ENCODE peak calls at places on chromosomes 6 and 20, in nine cellular contexts. Q is EH; H is left cardiac atrium; I is natural killer cell; W is dorsolateral prefrontal cortex; F is GM23248; E is activated CD4-positive, alpha-beta T cell treated with anti-CD3 and anti-CD28 coated beads, Interleukin-2, amount 50 U/mL, for 1 hour; G is adrenal gland; Z is GM13977. D is an unnamed sample.
A peak's percentile ranks its signal among the peaks of the same experiment; 100 is the strongest.

GRCh38 chr6:43509984-43510826 is at the start of gene LRRC73:
- DNase-seq in Q (peak; percentile 83), H (peak; percentile 94), I (peak; percentile 85), W (peak; percentile 90), F (peak; percentile 94), E (peak; percentile 74), G (peak; percentile 95), Z (peak; percentile 89), D (peak; percentile 96)

GRCh38 chr6:43076093-43076927 is at the start of gene PTK7:
- DNase-seq in Q (peak; percentile 70), H (peak; percentile 29), I (no peak), W (peak; percentile 17), F (peak; percentile 77), E (no peak), G (no peak), Z (peak; percentile 66), D (peak; percentile 95)

GRCh38 chr20:53940883-53941546 is 129.4 kb downstream of the BCAS1 start:
- DNase-seq in Q (peak; percentile 90), H (no peak), I (no peak), W (no peak), F (peak; percentile 93), E (no peak), G (no peak), Z (no peak), D (peak; percentile 25)

GRCh38 chr20:24977797-24978196 is 14.8 kb downstream of the APMAP start:
- DNase-seq in Q (no peak), H (no peak), I (no peak), W (no peak), F (no peak), E (no peak), G (peak; percentile 62), Z (no peak), D (no peak)

GRCh38 chr6:36289281-36290018 is 19.6 kb downstream of the PNPLA1 start:
- DNase-seq in Q (no peak), H (no peak), I (no peak), W (no peak), F (no peak), E (no peak), G (no peak), Z (no peak), D (no peak)

GRCh38 chr6:30735668-30736314 is 6.7 kb downstream of the FLOT1 start:
- DNase-seq in Q (no peak), H (no peak), I (no peak), W (no peak), F (no peak), E (no peak), G (no peak), Z (peak; percentile 48), D (no peak)

GRCh38 chr6:151445482-151445881 is 6.4 kb downstream of the RMND1 start:
- DNase-seq in Q (peak; percentile 92), H (no peak), I (no peak), W (no peak), F (peak; percentile 62), E (no peak), G (no peak), Z (no peak), D (no peak)

GRCh38 chr6:116385462-116385807 is 14.7 kb downstream of the DSE start:
- DNase-seq in Q (peak; percentile 80), H (no peak), I (no peak), W (no peak), F (peak; percentile 87), E (no peak), G (peak; percentile 42), Z (no peak), D (no peak)

GRCh38 chr6:125802943-125803377 is 12.2 kb downstream of the NCOA7 start:
- DNase-seq in Q (peak; percentile 70), H (no peak), I (no peak), W (no peak), F (no peak), E (no peak), G (no peak), Z (no peak), D (no peak)

GRCh38 chr6:44172759-44173500 is 14.3 kb downstream of the CAPN11 start:
- DNase-seq in Q (peak; percentile 81), H (peak; percentile 89), I (peak; percentile 71), W (peak; percentile 83), F (peak; percentile 88), E (peak; percentile 79), G (peak; percentile 81), Z (peak; percentile 87), D (peak; percentile 87)

GRCh38 chr6:35258858-35259193 is 709 bp upstream of the ZNF76 start:
- DNase-seq in Q (no peak), H (peak; percentile 53), I (no peak), W (peak; percentile 39), F (peak; percentile 82), E (peak; percentile 49), G (no peak), Z (no peak), D (no peak)

GRCh38 chr20:53856675-53857295 is 213.6 kb downstream of the BCAS1 start:
- DNase-seq in Q (no peak), H (no peak), I (no peak), W (no peak), F (no peak), E (no peak), G (no peak), Z (no peak), D (no peak)

GRCh38 chr6:137852346-137852745 is 14.7 kb upstream of the TNFAIP3 start:
- DNase-seq in Q (no peak), H (no peak), I (no peak), W (no peak), F (peak; percentile 51), E (no peak), G (no peak), Z (no peak), D (no peak)

D was measured in nephron progenitor cell.